ENCODE peak calls at places on chromosomes 12 and 14, in six cellular contexts. E, B, C, F, U and G are unnamed samples.

GRCh38 chr12:58416211-58416610 is 474.8 kb downstream of the ATP23 start:
- DNase-seq in U (no peak), B (no peak), E (peak; percentile 83), F (no peak), C (no peak), G (no peak)

GRCh38 chr14:93619176-93619793 is 169.0 kb downstream of the PRIMA1 start:
- DNase-seq in F (peak; percentile 22), E (peak; percentile 34), B (peak; percentile 12), U (no peak), C (peak; percentile 24), G (no peak)

GRCh38 chr14:92906823-92907222 is 16.1 kb upstream of the CHGA start:
- DNase-seq in F (no peak), B (no peak), U (no peak), E (no peak), C (no peak), G (no peak)

GRCh38 chr12:80001562-80001961 is 66.7 kb upstream of the PPP1R12A start:
- DNase-seq in B (no peak), U (no peak), C (no peak), E (no peak), F (no peak), G (no peak)

GRCh38 chr12:40802656-40803055 is 110.4 kb downstream of the CNTN1 start:
- DNase-seq in C (no peak), U (no peak), B (no peak), E (no peak), F (no peak), G (no peak)

GRCh38 chr14:95464524-95464923 is 51.9 kb downstream of the SYNE3 start:
- DNase-seq in B (no peak), C (no peak), F (no peak), U (no peak), E (no peak), G (no peak)

GRCh38 chr12:71607494-71608330 is 55.9 kb downstream of the ZFC3H1 start:
- DNase-seq in B (no peak), F (no peak), U (no peak), C (no peak), E (no peak), G (no peak)

GRCh38 chr12:42666671-42667243 is 77.2 kb upstream of the PRICKLE1 start:
- DNase-seq in F (no peak), C (no peak), E (peak; percentile 76), B (no peak), U (no peak), G (no peak)

GRCh38 chr14:93185333-93185688 is 194 bp downstream of the LYSET start:
- DNase-seq in B (no peak), U (no peak), C (no peak), F (no peak), E (no peak), G (no peak)

GRCh38 chr12:98637068-98637467 is 7.5 kb downstream of the IKBIP start:
- DNase-seq in U (no peak), C (no peak), E (no peak), B (no peak), F (no peak), G (no peak)

GRCh38 chr12:114688256-114688845 is 4.4 kb upstream of the TBX3 start:
- DNase-seq in B (no peak), F (no peak), E (no peak), U (no peak), C (no peak), G (no peak)

GRCh38 chr12:104742551-104742961 is 215.5 kb downstream of the SLC41A2 start:
- DNase-seq in F (no peak), E (no peak), B (no peak), C (no peak), U (no peak), G (no peak)

GRCh38 chr14:34593740-34594375 is 36.1 kb downstream of the SNX6 start:
- DNase-seq in E (peak; percentile 88), B (no peak), U (peak; percentile 69), C (no peak), F (no peak), G (no peak)

GRCh38 chr12:16531623-16532022 is 74.3 kb downstream of the LMO3 start:
- DNase-seq in E (peak; percentile 14), U (no peak), F (no peak), C (no peak), B (no peak), G (no peak)

GRCh38 chr14:41609704-41610183 is 3.1 kb downstream of the LRFN5 start:
- DNase-seq in E (peak; percentile 48), F (peak; percentile 42), B (no peak), U (no peak), C (peak; percentile 21), G (no peak)

GRCh38 chr12:111529424-111530368 is 69.4 kb downstream of the ATXN2 start:
- DNase-seq in C (peak; percentile 27), B (peak; percentile 19), F (peak; percentile 43), E (peak; percentile 56), U (no peak), G (no peak)

GRCh38 chr12:1918081-1918874 is at the start of gene CACNA2D4:
- DNase-seq in B (no peak), U (peak; percentile 62), C (peak; percentile 15), F (peak; percentile 97), E (no peak), G (no peak)

GRCh38 chr12:51005671-51006070 is 20.5 kb downstream of the SLC11A2 start:
- DNase-seq in C (no peak), E (no peak), F (no peak), U (no peak), B (no peak), G (no peak)

GRCh38 chr14:103817595-103817994 is 29.8 kb downstream of the PPP1R13B start:
- DNase-seq in F (no peak), E (no peak), C (no peak), U (no peak), B (no peak), G (no peak)
- TF ChIP-seq CTCF in F (no peak), E (no peak), C (no peak), U (no peak), B (no peak), G (no peak)

DNA sequence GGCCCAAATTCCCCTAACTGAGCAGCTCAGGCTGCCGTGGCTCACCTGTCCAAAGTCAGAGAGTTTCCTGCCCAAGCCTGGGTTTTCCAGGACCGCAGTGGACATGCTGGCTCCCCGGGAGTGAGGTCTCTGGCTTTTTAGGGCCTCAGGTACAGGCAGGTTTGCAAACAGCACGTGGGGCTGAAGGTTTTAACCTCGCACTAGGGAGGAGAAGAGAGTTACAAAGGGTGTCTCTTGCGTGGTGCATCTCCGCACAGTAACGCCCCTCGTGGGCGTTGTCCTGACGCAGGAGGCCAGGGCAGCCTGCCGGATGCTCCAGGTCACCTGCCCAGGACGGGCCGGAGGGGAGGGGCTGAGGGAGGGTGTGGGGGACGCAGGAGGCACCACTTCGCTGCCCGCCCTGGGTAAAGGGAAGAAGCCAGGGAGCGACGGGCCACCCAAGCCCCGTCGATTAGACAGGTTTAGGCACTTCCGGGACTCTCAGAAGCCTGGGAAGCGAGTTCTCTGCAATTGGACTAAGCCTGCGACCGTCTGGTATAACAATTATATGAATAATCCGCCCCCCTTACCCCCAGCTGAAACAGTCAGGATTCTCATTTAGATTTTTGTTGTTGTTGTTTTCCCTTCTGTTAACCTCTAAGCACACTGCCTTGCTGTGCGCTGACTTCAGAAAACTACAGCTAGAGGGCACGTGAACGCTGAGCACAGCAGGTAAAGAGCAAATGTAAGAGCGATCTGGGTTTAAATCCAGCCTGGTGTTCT is at the start of gene PAH:
- DNase-seq in F (no peak), E (no peak), B (no peak), C (peak; percentile 17), U (no peak), G (peak; percentile 39)
- TF ChIP-seq CTCF in F (no peak), E (no peak), B (no peak), C (no peak), U (no peak), G (peak; percentile 20)

GRCh38 chr14:105482486-105483110 is 4.1 kb upstream of the CRIP1 start:
- DNase-seq in B (no peak), F (no peak), C (no peak), U (no peak), E (no peak), G (no peak)

GRCh38 chr14:105483300-105484068 is 3.2 kb upstream of the CRIP1 start:
- DNase-seq in F (no peak), E (no peak), C (peak; percentile 60), B (no peak), U (peak; percentile 95), G (no peak)

GRCh38 chr14:105480807-105481801 is 5.6 kb upstream of the CRIP1 start:
- DNase-seq in B (peak; percentile 68), C (peak; percentile 92), E (peak; percentile 77), U (peak; percentile 97), F (peak; percentile 98), G (peak; percentile 82)

GRCh38 chr14:105480165-105480564 is 5.5 kb downstream of the CRIP2 start:
- DNase-seq in E (no peak), F (no peak), C (no peak), U (peak; percentile 73), B (no peak), G (no peak)

GRCh38 chr14:105481886-105482454 is 4.7 kb upstream of the CRIP1 start:
- DNase-seq in F (no peak), E (peak; percentile 93), B (peak; percentile 94), U (peak; percentile 98), C (peak; percentile 97), G (peak; percentile 82)
- TF ChIP-seq CTCF in F (peak; percentile 17), E (peak; percentile 27), B (no peak), U (no peak), C (no peak), G (peak; percentile 39)

DNA sequence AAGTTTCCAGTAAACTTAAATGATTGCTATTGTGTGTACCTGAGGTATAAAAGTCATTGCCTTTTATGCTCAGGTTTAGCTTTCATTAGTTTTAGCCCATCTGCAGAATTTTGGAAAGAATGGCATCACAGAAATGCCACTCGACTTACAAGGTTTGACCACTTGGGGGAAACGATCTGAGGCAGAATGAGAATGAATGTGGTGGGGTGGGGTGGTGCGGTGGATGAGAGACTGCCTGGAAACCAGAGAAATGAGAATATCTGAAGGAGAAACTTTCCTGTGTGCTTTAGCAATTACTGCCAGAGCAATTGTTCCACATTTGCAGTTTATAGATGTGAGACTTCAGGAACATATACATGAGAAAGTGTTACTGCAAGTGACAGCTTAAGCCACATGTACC is 225.4 kb upstream of the PDE3A start:
- DNase-seq in C (no peak), E (no peak), B (no peak), F (no peak), U (no peak), G (peak; percentile 20)
- TF ChIP-seq CTCF in C (no peak), E (no peak), B (no peak), F (no peak), U (no peak), G (peak; percentile 29)

GRCh38 chr14:64639340-64639821 is 64.8 kb upstream of the PLEKHG3 start:
- DNase-seq in C (no peak), F (no peak), B (no peak), U (no peak), E (peak; percentile 85), G (no peak)

GRCh38 chr14:64636208-64636979 is 67.8 kb upstream of the PLEKHG3 start:
- DNase-seq in U (peak; percentile 82), F (peak; percentile 50), B (peak; percentile 19), C (peak; percentile 81), E (peak; percentile 36), G (peak; percentile 33)

GRCh38 chr14:64637735-64638473 is 66.3 kb upstream of the PLEKHG3 start:
- DNase-seq in E (no peak), U (no peak), B (no peak), C (no peak), F (no peak), G (no peak)

GRCh38 chr14:64638625-64639024 is 65.6 kb upstream of the PLEKHG3 start:
- DNase-seq in F (no peak), C (no peak), U (no peak), E (no peak), B (no peak), G (no peak)

GRCh38 chr14:64636980-64637429 is 67.2 kb upstream of the PLEKHG3 start:
- DNase-seq in C (no peak), U (no peak), E (no peak), F (no peak), B (no peak), G (no peak)
- TF ChIP-seq CTCF in C (no peak), U (no peak), E (no peak), F (no peak), B (no peak), G (no peak)